ENCODE peak calls at places on chromosomes 12 and 14, in seven cellular contexts. One of them, this sample, is unnamed.

GRCh38 chr14:53215101-53215500 is 62.0 kb upstream of the DDHD1 start:
- DNase-seq in uterus: no peak
- DNase-seq in NCI-H1105 treated with DMSO at 0.1 percent for 48 hours: no peak
- DNase-seq in left cardiac atrium: no peak
- DNase-seq in fibroblast of mammary gland: no peak
- DNase-seq in CD4-positive, CD25-positive, alpha-beta regulatory T cell: no peak
- DNase-seq in anterior cingulate cortex: no peak
- DNase-seq in this sample: no peak

GRCh38 chr12:55816876-55817351 is 610 bp downstream of the SARNP start:
- DNase-seq in CD4-positive, CD25-positive, alpha-beta regulatory T cell: no peak
- DNase-seq in left cardiac atrium: no peak
- DNase-seq in fibroblast of mammary gland: no peak
- DNase-seq in uterus: no peak
- DNase-seq in anterior cingulate cortex: no peak
- DNase-seq in NCI-H1105 treated with DMSO at 0.1 percent for 48 hours: no peak
- DNase-seq in this sample: no peak

GRCh38 chr14:39015964-39016577 is 87.0 kb downstream of the SEC23A start:
- DNase-seq in uterus: no peak
- DNase-seq in NCI-H1105 treated with DMSO at 0.1 percent for 48 hours: no peak
- DNase-seq in left cardiac atrium: no peak
- DNase-seq in fibroblast of mammary gland: peak
- DNase-seq in anterior cingulate cortex: no peak
- DNase-seq in CD4-positive, CD25-positive, alpha-beta regulatory T cell: no peak
- DNase-seq in this sample: no peak

GRCh38 chr12:49511410-49511809 is 27.4 kb upstream of the KCNH3 start:
- DNase-seq in left cardiac atrium: no peak
- DNase-seq in CD4-positive, CD25-positive, alpha-beta regulatory T cell: no peak
- DNase-seq in NCI-H1105 treated with DMSO at 0.1 percent for 48 hours: no peak
- DNase-seq in uterus: no peak
- DNase-seq in anterior cingulate cortex: no peak
- DNase-seq in fibroblast of mammary gland: no peak
- DNase-seq in this sample: no peak

GRCh38 chr14:50383618-50384225 is 13.0 kb downstream of the CDKL1 start:
- DNase-seq in left cardiac atrium: no peak
- DNase-seq in NCI-H1105 treated with DMSO at 0.1 percent for 48 hours: peak
- DNase-seq in fibroblast of mammary gland: no peak
- DNase-seq in anterior cingulate cortex: no peak
- DNase-seq in uterus: no peak
- DNase-seq in CD4-positive, CD25-positive, alpha-beta regulatory T cell: no peak
- DNase-seq in this sample: no peak

GRCh38 chr12:41497362-41497761 is 309.2 kb downstream of the PDZRN4 start:
- DNase-seq in fibroblast of mammary gland: peak
- DNase-seq in NCI-H1105 treated with DMSO at 0.1 percent for 48 hours: no peak
- DNase-seq in anterior cingulate cortex: no peak
- DNase-seq in CD4-positive, CD25-positive, alpha-beta regulatory T cell: no peak
- DNase-seq in uterus: no peak
- DNase-seq in left cardiac atrium: no peak
- DNase-seq in this sample: no peak

GRCh38 chr12:6546016-6546415 is 9.8 kb downstream of the IFFO1 start:
- DNase-seq in anterior cingulate cortex: no peak
- DNase-seq in left cardiac atrium: no peak
- DNase-seq in NCI-H1105 treated with DMSO at 0.1 percent for 48 hours: no peak
- DNase-seq in uterus: no peak
- DNase-seq in fibroblast of mammary gland: no peak
- DNase-seq in CD4-positive, CD25-positive, alpha-beta regulatory T cell: no peak
- DNase-seq in this sample: no peak

GRCh38 chr14:21106506-21107359 is 5.9 kb downstream of the TMEM253 start:
- DNase-seq in left cardiac atrium: peak
- DNase-seq in NCI-H1105 treated with DMSO at 0.1 percent for 48 hours: peak
- DNase-seq in uterus: peak
- DNase-seq in CD4-positive, CD25-positive, alpha-beta regulatory T cell: peak
- DNase-seq in anterior cingulate cortex: peak
- DNase-seq in fibroblast of mammary gland: peak
- DNase-seq in this sample: peak

GRCh38 chr14:45649051-45649450 is 396.0 kb upstream of the MIS18BP1 start:
- DNase-seq in CD4-positive, CD25-positive, alpha-beta regulatory T cell: no peak
- DNase-seq in NCI-H1105 treated with DMSO at 0.1 percent for 48 hours: no peak
- DNase-seq in anterior cingulate cortex: no peak
- DNase-seq in fibroblast of mammary gland: no peak
- DNase-seq in uterus: no peak
- DNase-seq in left cardiac atrium: no peak
- DNase-seq in this sample: no peak

GRCh38 chr12:55933158-55933798 is 2.3 kb downstream of the DGKA start:
- DNase-seq in fibroblast of mammary gland: peak
- DNase-seq in CD4-positive, CD25-positive, alpha-beta regulatory T cell: no peak
- DNase-seq in NCI-H1105 treated with DMSO at 0.1 percent for 48 hours: no peak
- DNase-seq in left cardiac atrium: no peak
- DNase-seq in anterior cingulate cortex: no peak
- DNase-seq in uterus: peak
- DNase-seq in this sample: peak

GRCh38 chr14:97626088-97626487 is 828.9 kb downstream of the VRK1 start:
- DNase-seq in NCI-H1105 treated with DMSO at 0.1 percent for 48 hours: peak
- DNase-seq in anterior cingulate cortex: no peak
- DNase-seq in CD4-positive, CD25-positive, alpha-beta regulatory T cell: no peak
- DNase-seq in uterus: no peak
- DNase-seq in fibroblast of mammary gland: no peak
- DNase-seq in left cardiac atrium: no peak
- DNase-seq in this sample: no peak

GRCh38 chr12:57604454-57605307 is at the start of gene DTX3:
- DNase-seq in fibroblast of mammary gland: peak
- DNase-seq in anterior cingulate cortex: peak
- DNase-seq in left cardiac atrium: peak
- DNase-seq in NCI-H1105 treated with DMSO at 0.1 percent for 48 hours: peak
- DNase-seq in CD4-positive, CD25-positive, alpha-beta regulatory T cell: peak
- DNase-seq in uterus: peak
- DNase-seq in this sample: no peak

GRCh38 chr14:33810308-33810707 is 140.6 kb downstream of the EGLN3 start:
- DNase-seq in uterus: no peak
- DNase-seq in CD4-positive, CD25-positive, alpha-beta regulatory T cell: no peak
- DNase-seq in NCI-H1105 treated with DMSO at 0.1 percent for 48 hours: no peak
- DNase-seq in left cardiac atrium: no peak
- DNase-seq in fibroblast of mammary gland: no peak
- DNase-seq in anterior cingulate cortex: no peak
- DNase-seq in this sample: no peak

GRCh38 chr12:99381992-99382391 is 265.6 kb upstream of the GARIN6 start:
- DNase-seq in fibroblast of mammary gland: no peak
- DNase-seq in NCI-H1105 treated with DMSO at 0.1 percent for 48 hours: no peak
- DNase-seq in left cardiac atrium: no peak
- DNase-seq in CD4-positive, CD25-positive, alpha-beta regulatory T cell: peak
- DNase-seq in uterus: no peak
- DNase-seq in anterior cingulate cortex: no peak
- DNase-seq in this sample: no peak

GRCh38 chr12:131572626-131573025 is 138.3 kb upstream of the SFSWAP start:
- DNase-seq in uterus: no peak
- DNase-seq in anterior cingulate cortex: no peak
- DNase-seq in NCI-H1105 treated with DMSO at 0.1 percent for 48 hours: no peak
- DNase-seq in fibroblast of mammary gland: no peak
- DNase-seq in left cardiac atrium: no peak
- DNase-seq in CD4-positive, CD25-positive, alpha-beta regulatory T cell: no peak
- DNase-seq in this sample: no peak

GRCh38 chr12:67677166-67677565 is 28.6 kb downstream of the DYRK2 start:
- DNase-seq in NCI-H1105 treated with DMSO at 0.1 percent for 48 hours: no peak
- DNase-seq in fibroblast of mammary gland: peak
- DNase-seq in uterus: no peak
- DNase-seq in CD4-positive, CD25-positive, alpha-beta regulatory T cell: no peak
- DNase-seq in anterior cingulate cortex: no peak
- DNase-seq in left cardiac atrium: no peak
- DNase-seq in this sample: no peak

GRCh38 chr12:3129301-3130052 is 52.3 kb downstream of the TSPAN9 start:
- DNase-seq in uterus: no peak
- DNase-seq in CD4-positive, CD25-positive, alpha-beta regulatory T cell: peak
- DNase-seq in NCI-H1105 treated with DMSO at 0.1 percent for 48 hours: no peak
- DNase-seq in fibroblast of mammary gland: peak
- DNase-seq in left cardiac atrium: no peak
- DNase-seq in anterior cingulate cortex: no peak
- DNase-seq in this sample: no peak

GRCh38 chr12:47121146-47121545 is 41.4 kb upstream of the AMIGO2 start:
- DNase-seq in CD4-positive, CD25-positive, alpha-beta regulatory T cell: no peak
- DNase-seq in anterior cingulate cortex: no peak
- DNase-seq in NCI-H1105 treated with DMSO at 0.1 percent for 48 hours: no peak
- DNase-seq in fibroblast of mammary gland: no peak
- DNase-seq in left cardiac atrium: no peak
- DNase-seq in uterus: no peak
- DNase-seq in this sample: no peak

GRCh38 chr12:95262808-95263207 is 45.2 kb downstream of the VEZT start:
- DNase-seq in fibroblast of mammary gland: no peak
- DNase-seq in NCI-H1105 treated with DMSO at 0.1 percent for 48 hours: no peak
- DNase-seq in left cardiac atrium: no peak
- DNase-seq in uterus: peak
- DNase-seq in CD4-positive, CD25-positive, alpha-beta regulatory T cell: no peak
- DNase-seq in anterior cingulate cortex: no peak
- DNase-seq in this sample: no peak

GRCh38 chr12:131940121-131940520 is 9.6 kb upstream of the EP400 start:
- DNase-seq in uterus: no peak
- DNase-seq in anterior cingulate cortex: no peak
- DNase-seq in left cardiac atrium: peak
- DNase-seq in CD4-positive, CD25-positive, alpha-beta regulatory T cell: no peak
- DNase-seq in fibroblast of mammary gland: no peak
- DNase-seq in NCI-H1105 treated with DMSO at 0.1 percent for 48 hours: no peak
- DNase-seq in this sample: no peak

GRCh38 chr14:74919421-74920165 is 3.5 kb downstream of the RPS6KL1 start:
- DNase-seq in left cardiac atrium: no peak
- DNase-seq in anterior cingulate cortex: no peak
- DNase-seq in CD4-positive, CD25-positive, alpha-beta regulatory T cell: no peak
- DNase-seq in fibroblast of mammary gland: peak
- DNase-seq in NCI-H1105 treated with DMSO at 0.1 percent for 48 hours: no peak
- DNase-seq in uterus: no peak
- DNase-seq in this sample: no peak

GRCh38 chr12:54037360-54038259 is 4.8 kb downstream of the HOXC5 start:
- DNase-seq in NCI-H1105 treated with DMSO at 0.1 percent for 48 hours: no peak
- DNase-seq in anterior cingulate cortex: no peak
- DNase-seq in uterus: no peak
- DNase-seq in fibroblast of mammary gland: no peak
- DNase-seq in CD4-positive, CD25-positive, alpha-beta regulatory T cell: no peak
- DNase-seq in left cardiac atrium: no peak
- DNase-seq in this sample: no peak

GRCh38 chr14:71716371-71716770 is 215.9 kb upstream of the RGS6 start:
- DNase-seq in uterus: no peak
- DNase-seq in fibroblast of mammary gland: peak
- DNase-seq in anterior cingulate cortex: no peak
- DNase-seq in NCI-H1105 treated with DMSO at 0.1 percent for 48 hours: no peak
- DNase-seq in CD4-positive, CD25-positive, alpha-beta regulatory T cell: no peak
- DNase-seq in left cardiac atrium: no peak
- DNase-seq in this sample: no peak

GRCh38 chr14:77761205-77761931 is 412 bp upstream of the SNW1 start:
- DNase-seq in anterior cingulate cortex: no peak
- DNase-seq in fibroblast of mammary gland: peak
- DNase-seq in CD4-positive, CD25-positive, alpha-beta regulatory T cell: no peak
- DNase-seq in uterus: peak
- DNase-seq in left cardiac atrium: peak
- DNase-seq in NCI-H1105 treated with DMSO at 0.1 percent for 48 hours: peak
- DNase-seq in this sample: no peak

GRCh38 chr14:24147761-24148428 is 597 bp downstream of the RNF31 start:
- DNase-seq in CD4-positive, CD25-positive, alpha-beta regulatory T cell: no peak
- DNase-seq in left cardiac atrium: no peak
- DNase-seq in fibroblast of mammary gland: no peak
- DNase-seq in uterus: no peak
- DNase-seq in NCI-H1105 treated with DMSO at 0.1 percent for 48 hours: no peak
- DNase-seq in anterior cingulate cortex: no peak
- DNase-seq in this sample: no peak

GRCh38 chr14:64891173-64891838 is 11.6 kb upstream of the SPTB start:
- DNase-seq in anterior cingulate cortex: no peak
- DNase-seq in NCI-H1105 treated with DMSO at 0.1 percent for 48 hours: no peak
- DNase-seq in uterus: no peak
- DNase-seq in CD4-positive, CD25-positive, alpha-beta regulatory T cell: no peak
- DNase-seq in fibroblast of mammary gland: no peak
- DNase-seq in left cardiac atrium: no peak
- DNase-seq in this sample: no peak